ENCODE peak calls at places on chromosomes 5 and 9, in five cellular contexts. One of them, this sample, is unnamed.
A peak's percentile ranks its signal among the peaks of the same experiment; 100 is the strongest.

GRCh38 chr5:132655821-132656773 is 1.9 kb upstream of the IL13 start:
- DNase-seq in HepG2: no peak
- DNase-seq in mammary epithelial cell: no peak
- DNase-seq in fibroblast of lung: peak; percentile 34
- DNase-seq in H9: peak; percentile 55
- DNase-seq in this sample: no peak

GRCh38 chr9:95507456-95508241 is 9.1 kb downstream of the PTCH1 start:
- DNase-seq in HepG2: peak; percentile 39
- DNase-seq in H9: peak; percentile 58
- DNase-seq in mammary epithelial cell: peak; percentile 81
- DNase-seq in fibroblast of lung: peak; percentile 77
- DNase-seq in this sample: peak; percentile 74

GRCh38 chr9:5630038-5630507 is 1.2 kb downstream of the RIC1 start:
- DNase-seq in mammary epithelial cell: peak; percentile 53
- DNase-seq in H9: no peak
- DNase-seq in HepG2: peak; percentile 16
- DNase-seq in fibroblast of lung: peak; percentile 56
- DNase-seq in this sample: peak; percentile 67

GRCh38 chr9:78325343-78325742 is 28.4 kb downstream of the PSAT1 start:
- DNase-seq in H9: no peak
- DNase-seq in HepG2: no peak
- DNase-seq in fibroblast of lung: peak; percentile 55
- DNase-seq in mammary epithelial cell: no peak
- DNase-seq in this sample: no peak

GRCh38 chr5:83101514-83101913 is 24.2 kb downstream of the XRCC4 start:
- DNase-seq in H9: no peak
- DNase-seq in HepG2: no peak
- DNase-seq in fibroblast of lung: peak; percentile 13
- DNase-seq in mammary epithelial cell: peak; percentile 44
- DNase-seq in this sample: no peak

GRCh38 chr9:93750045-93750444 is 173.7 kb downstream of the PHF2 start:
- DNase-seq in fibroblast of lung: no peak
- DNase-seq in H9: no peak
- DNase-seq in HepG2: no peak
- DNase-seq in mammary epithelial cell: no peak
- DNase-seq in this sample: no peak

GRCh38 chr5:177980776-177981175 is 15.3 kb downstream of the PROP1 start:
- DNase-seq in H9: no peak
- DNase-seq in mammary epithelial cell: peak; percentile 18
- DNase-seq in HepG2: no peak
- DNase-seq in fibroblast of lung: peak; percentile 30
- DNase-seq in this sample: peak; percentile 39

GRCh38 chr5:80194470-80194869 is 61.4 kb downstream of the SERINC5 start:
- DNase-seq in H9: no peak
- DNase-seq in HepG2: no peak
- DNase-seq in fibroblast of lung: no peak
- DNase-seq in mammary epithelial cell: no peak
- DNase-seq in this sample: no peak

GRCh38 chr5:139664273-139664693 is 16.1 kb downstream of the CXXC5 start:
- DNase-seq in HepG2: no peak
- DNase-seq in mammary epithelial cell: no peak
- DNase-seq in fibroblast of lung: no peak
- DNase-seq in H9: no peak
- DNase-seq in this sample: no peak

GRCh38 chr9:74742792-74743389 is 144.8 kb downstream of the TRPM6 start:
- DNase-seq in mammary epithelial cell: peak; percentile 17
- DNase-seq in H9: peak; percentile 31
- DNase-seq in fibroblast of lung: peak; percentile 20
- DNase-seq in HepG2: peak; percentile 2
- DNase-seq in this sample: peak; percentile 64

GRCh38 chr5:146699729-146700430 is 178.7 kb downstream of the PPP2R2B start:
- DNase-seq in H9: no peak
- DNase-seq in mammary epithelial cell: no peak
- DNase-seq in fibroblast of lung: no peak
- DNase-seq in HepG2: no peak
- DNase-seq in this sample: no peak

GRCh38 chr9:94949330-94949729 is 222.8 kb downstream of the AOPEP start:
- DNase-seq in H9: no peak
- DNase-seq in fibroblast of lung: no peak
- DNase-seq in mammary epithelial cell: no peak
- DNase-seq in HepG2: no peak
- DNase-seq in this sample: no peak

GRCh38 chr9:99040911-99041582 is 63.9 kb upstream of the TGFBR1 start:
- DNase-seq in H9: no peak
- DNase-seq in HepG2: no peak
- DNase-seq in fibroblast of lung: peak; percentile 92
- DNase-seq in mammary epithelial cell: peak; percentile 30
- DNase-seq in this sample: no peak
- H3K4me2 ChIP-seq in H9: no peak overlapping the region
- H3K4me2 ChIP-seq in HepG2: no peak overlapping the region
- H3K4me2 ChIP-seq in fibroblast of lung: peak overlapping the region; percentile 28
- H3K4me2 ChIP-seq in mammary epithelial cell: no peak overlapping the region
- H3K4me2 ChIP-seq in this sample: no peak overlapping the region

DNA sequence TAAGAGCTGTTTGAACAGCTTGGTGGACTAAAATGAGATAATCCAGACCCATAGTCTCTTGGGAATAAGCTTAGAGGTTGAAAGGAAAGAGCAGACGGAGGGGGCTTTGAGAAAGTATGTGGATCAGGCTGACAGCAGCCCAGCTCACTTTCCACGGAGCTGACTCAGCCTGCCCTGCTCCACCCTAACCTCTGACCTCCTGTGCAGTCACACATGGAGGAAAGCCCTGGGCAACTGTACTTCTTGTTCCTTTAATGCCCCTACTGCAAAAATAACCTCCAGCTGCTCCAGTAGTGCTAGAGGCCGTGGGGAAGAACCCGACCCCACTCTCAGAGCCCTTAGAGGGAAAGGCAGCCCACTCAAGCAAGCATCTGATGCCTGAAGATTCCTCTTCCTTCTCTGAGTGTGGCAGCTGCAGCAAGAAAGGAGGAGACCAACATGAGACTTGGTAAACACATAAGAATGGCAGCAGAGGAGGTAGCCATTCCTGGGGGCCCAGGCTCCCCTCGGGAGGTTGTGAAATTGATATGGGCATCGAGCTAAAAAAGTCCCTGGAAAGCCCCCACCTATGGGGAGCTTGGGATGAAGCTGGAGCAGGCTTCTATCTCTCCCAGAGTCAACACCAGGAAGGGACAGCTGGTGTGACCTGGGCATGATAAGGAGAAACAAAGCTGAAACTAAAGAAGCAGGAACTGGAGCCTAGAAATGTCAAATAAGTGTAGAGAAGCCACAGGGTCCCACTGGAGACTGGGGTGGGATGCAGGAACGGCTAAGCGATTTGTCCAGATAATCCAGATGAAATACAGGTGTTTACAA is 204.3 kb downstream of the PIK3R1 start:
- DNase-seq in H9: no peak
- DNase-seq in HepG2: no peak
- DNase-seq in mammary epithelial cell: no peak
- DNase-seq in fibroblast of lung: no peak
- DNase-seq in this sample: no peak
- H3K9ac ChIP-seq in H9: no peak overlapping the region
- H3K9ac ChIP-seq in HepG2: no peak overlapping the region
- H3K9ac ChIP-seq in mammary epithelial cell: no peak overlapping the region
- H3K9ac ChIP-seq in fibroblast of lung: no peak overlapping the region
- H3K9ac ChIP-seq in this sample: no peak overlapping the region

DNA sequence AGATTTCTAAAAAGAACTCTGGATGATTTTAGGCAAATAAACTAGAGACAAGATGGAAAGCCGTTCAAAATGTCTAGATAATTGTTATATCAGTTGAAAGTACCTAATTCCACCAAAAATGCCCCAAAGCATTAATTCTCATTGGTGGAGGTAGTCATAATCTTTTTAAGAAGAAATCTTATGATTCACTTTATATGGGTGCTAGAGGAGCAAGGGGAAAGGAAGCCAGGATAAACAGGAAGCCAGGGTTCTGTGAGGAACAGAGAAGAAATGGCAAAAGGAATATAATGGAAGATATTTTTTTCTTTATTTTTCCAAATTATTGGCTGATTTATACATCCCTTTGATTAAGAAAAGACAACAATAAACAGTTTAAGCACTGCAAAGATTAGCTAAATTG is 7.8 kb downstream of the YIPF5 start:
- DNase-seq in mammary epithelial cell: no peak
- DNase-seq in HepG2: no peak
- DNase-seq in H9: no peak
- DNase-seq in fibroblast of lung: no peak
- DNase-seq in this sample: no peak
- H3K4me2 ChIP-seq in mammary epithelial cell: no peak overlapping the region
- H3K4me2 ChIP-seq in HepG2: no peak overlapping the region
- H3K4me2 ChIP-seq in H9: no peak overlapping the region
- H3K4me2 ChIP-seq in fibroblast of lung: no peak overlapping the region
- H3K4me2 ChIP-seq in this sample: no peak overlapping the region

GRCh38 chr5:72658767-72659540 is 151.7 kb upstream of the ZNF366 start:
- DNase-seq in fibroblast of lung: peak; percentile 37
- DNase-seq in H9: no peak
- DNase-seq in HepG2: no peak
- DNase-seq in mammary epithelial cell: no peak
- DNase-seq in this sample: peak; percentile 2

GRCh38 chr5:72654231-72654630 is 147.0 kb upstream of the ZNF366 start:
- DNase-seq in fibroblast of lung: no peak
- DNase-seq in HepG2: no peak
- DNase-seq in H9: no peak
- DNase-seq in mammary epithelial cell: no peak
- DNase-seq in this sample: no peak

GRCh38 chr5:72658161-72658560 is 151.0 kb upstream of the ZNF366 start:
- DNase-seq in H9: no peak
- DNase-seq in mammary epithelial cell: no peak
- DNase-seq in fibroblast of lung: no peak
- DNase-seq in HepG2: no peak
- DNase-seq in this sample: no peak

GRCh38 chr5:72656331-72656730 is 149.1 kb upstream of the ZNF366 start:
- DNase-seq in H9: no peak
- DNase-seq in fibroblast of lung: no peak
- DNase-seq in HepG2: no peak
- DNase-seq in mammary epithelial cell: no peak
- DNase-seq in this sample: no peak

DNA sequence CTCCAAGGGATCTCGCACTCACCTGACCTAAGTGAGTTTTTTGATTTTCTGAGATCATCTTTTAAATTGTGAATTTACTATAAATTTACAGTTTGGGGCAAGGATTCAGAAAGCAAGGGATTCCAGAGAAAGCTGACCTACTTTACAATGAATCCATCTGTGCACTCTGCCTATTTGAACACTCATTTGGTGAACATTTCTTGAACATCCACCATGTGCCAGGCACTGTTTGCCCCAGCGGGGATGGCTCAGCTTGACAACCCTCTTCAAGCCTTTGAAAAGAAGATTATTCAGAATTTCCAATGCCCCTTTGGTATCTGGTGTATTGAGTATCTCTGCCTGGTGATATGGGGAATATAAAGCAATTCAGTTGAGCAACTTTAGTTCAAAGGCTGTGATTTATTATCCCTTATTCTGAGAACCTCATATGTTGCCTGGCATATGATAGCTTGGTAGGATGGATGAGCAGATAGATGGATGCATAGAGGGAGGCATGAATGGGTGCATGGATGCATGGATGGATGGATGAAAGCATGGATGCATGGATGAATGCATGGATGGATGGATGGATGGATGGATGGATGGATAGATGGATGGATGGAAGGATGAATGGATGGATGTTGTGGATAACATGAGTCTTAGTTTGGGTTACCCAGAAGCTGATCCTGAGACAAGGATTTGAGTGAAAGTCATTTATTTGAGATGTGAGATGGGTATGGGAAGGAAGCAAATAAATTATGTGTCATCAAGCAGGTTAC is 149.7 kb upstream of the ZNF366 start:
- DNase-seq in HepG2: no peak
- DNase-seq in mammary epithelial cell: no peak
- DNase-seq in fibroblast of lung: no peak
- DNase-seq in H9: no peak
- DNase-seq in this sample: peak; percentile 36
- H3K9ac ChIP-seq in HepG2: no peak overlapping the region
- H3K9ac ChIP-seq in mammary epithelial cell: no peak overlapping the region
- H3K9ac ChIP-seq in fibroblast of lung: no peak overlapping the region
- H3K9ac ChIP-seq in H9: no peak overlapping the region
- H3K9ac ChIP-seq in this sample: no peak overlapping the region

GRCh38 chr9:96871176-96871575 is 16.9 kb upstream of the ZNF782 start:
- DNase-seq in fibroblast of lung: no peak
- DNase-seq in HepG2: no peak
- DNase-seq in mammary epithelial cell: peak; percentile 65
- DNase-seq in H9: no peak
- DNase-seq in this sample: no peak

GRCh38 chr9:96868709-96869108 is 14.4 kb upstream of the ZNF782 start:
- DNase-seq in fibroblast of lung: no peak
- DNase-seq in H9: no peak
- DNase-seq in mammary epithelial cell: peak; percentile 39
- DNase-seq in HepG2: no peak
- DNase-seq in this sample: no peak

GRCh38 chr9:96867282-96867814 is 13.0 kb upstream of the ZNF782 start:
- DNase-seq in mammary epithelial cell: no peak
- DNase-seq in fibroblast of lung: no peak
- DNase-seq in HepG2: no peak
- DNase-seq in H9: no peak
- DNase-seq in this sample: no peak
- H3K4me2 ChIP-seq in mammary epithelial cell: no peak overlapping the region
- H3K4me2 ChIP-seq in fibroblast of lung: no peak overlapping the region
- H3K4me2 ChIP-seq in HepG2: peak overlapping the region; percentile 13
- H3K4me2 ChIP-seq in H9: no peak overlapping the region
- H3K4me2 ChIP-seq in this sample: no peak overlapping the region

DNA sequence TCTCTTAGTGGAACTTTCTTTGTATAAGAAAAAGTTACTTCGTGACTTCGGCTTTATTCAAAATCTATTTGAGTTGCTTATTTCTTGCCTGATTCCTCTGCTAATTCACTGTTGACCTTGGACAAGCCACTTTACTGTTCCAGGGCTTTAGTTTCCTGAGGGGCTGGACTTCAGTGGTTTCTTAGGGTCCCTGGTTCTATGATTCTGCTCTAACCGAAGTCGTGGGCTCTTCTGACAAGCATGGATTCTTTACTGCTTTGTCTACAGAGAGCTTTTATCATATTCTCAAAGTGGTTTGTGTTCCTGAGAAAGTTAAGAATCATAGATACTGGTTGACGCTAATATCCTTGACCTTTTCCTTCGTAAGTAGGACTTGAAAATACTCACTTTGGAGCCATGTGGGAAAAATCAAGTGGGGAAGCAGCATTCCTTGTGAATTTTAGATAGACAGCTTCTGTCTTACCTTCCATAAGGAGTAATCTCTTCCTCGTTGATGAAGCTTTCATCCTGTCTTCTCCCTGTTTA is 21.1 kb downstream of the EXOSC2 start:
- DNase-seq in HepG2: no peak
- DNase-seq in H9: no peak
- DNase-seq in fibroblast of lung: peak; percentile 28
- DNase-seq in mammary epithelial cell: no peak
- DNase-seq in this sample: no peak
- H3K9ac ChIP-seq in HepG2: peak overlapping the region; percentile 87
- H3K9ac ChIP-seq in H9: no peak overlapping the region
- H3K9ac ChIP-seq in fibroblast of lung: peak overlapping the region; percentile 4
- H3K9ac ChIP-seq in mammary epithelial cell: peak overlapping the region; percentile 50
- H3K9ac ChIP-seq in this sample: peak overlapping the region; percentile 90

This sample was measured in Karpas-422.